ENCODE peak calls at places on chromosomes 12 and 14, in five cellular contexts. N is activated T-cell treated with anti-CD3 and anti-CD28 coated beads, Interleukin-2, amount 50 U/mL, for 48 hours; Q is GM13977; G is H7; Y is nephron progenitor cell. O is an unnamed sample.

GRCh38 chr14:100589760-100590469 is 2.7 kb upstream of the BEGAIN start:
- DNase-seq in Y (no peak), Q (no peak), G (no peak), N (no peak), O (no peak)

GRCh38 chr12:24177889-24178288 is 228.4 kb upstream of the SOX5 start:
- DNase-seq in Y (no peak), Q (no peak), N (no peak), G (no peak), O (no peak)

GRCh38 chr14:64830961-64831360 is 48.7 kb downstream of the SPTB start:
- DNase-seq in G (no peak), Y (no peak), Q (no peak), N (no peak), O (no peak)

GRCh38 chr14:102408729-102409128 is 46.0 kb downstream of the TECPR2 start:
- DNase-seq in Y (no peak), Q (no peak), G (no peak), N (no peak), O (no peak)

GRCh38 chr12:57046947-57047890 is 2.7 kb downstream of the MYO1A start:
- DNase-seq in N (peak), G (no peak), Y (no peak), Q (no peak), O (no peak)

GRCh38 chr12:101908395-101908794 is 31.0 kb downstream of the DRAM1 start:
- DNase-seq in Y (no peak), G (no peak), N (no peak), Q (no peak), O (no peak)

GRCh38 chr14:63454863-63455622 is 88.1 kb downstream of the PPP2R5E start:
- DNase-seq in G (no peak), N (no peak), Q (no peak), Y (no peak), O (no peak)

GRCh38 chr12:64890873-64891468 is 66.5 kb downstream of the TBC1D30 start:
- DNase-seq in Q (peak), Y (peak), G (peak), N (no peak), O (no peak)

GRCh38 chr14:52365071-52365470 is 51.0 kb downstream of the PTGER2 start:
- DNase-seq in Q (no peak), N (no peak), G (no peak), Y (no peak), O (no peak)

GRCh38 chr12:1576410-1577240 is 17.8 kb downstream of the FBXL14 start:
- DNase-seq in Y (peak), Q (no peak), G (no peak), N (no peak), O (no peak)

GRCh38 chr12:88188180-88188579 is 46.1 kb downstream of the TMTC3 start:
- DNase-seq in Q (no peak), Y (no peak), G (no peak), N (no peak), O (no peak)

GRCh38 chr12:28961948-28962384 is 187.1 kb upstream of the FAR2 start:
- DNase-seq in Q (no peak), G (no peak), N (no peak), Y (no peak), O (no peak)

GRCh38 chr14:39175445-39176262 is 600 bp downstream of the PNN start:
- DNase-seq in N (peak), G (peak), Q (no peak), Y (peak), O (peak)

GRCh38 chr12:68959457-68960161 is 26.6 kb upstream of the CPM start:
- DNase-seq in Y (no peak), Q (no peak), N (no peak), G (no peak), O (no peak)

GRCh38 chr12:30996255-30996654 is 69.7 kb downstream of the TSPAN11 start:
- DNase-seq in Y (no peak), Q (no peak), N (no peak), G (no peak), O (no peak)

GRCh38 chr12:88207921-88208640 is 66.0 kb downstream of the TMTC3 start:
- DNase-seq in N (no peak), G (no peak), Y (no peak), Q (no peak), O (no peak)

GRCh38 chr12:86950043-86950838 is 694.0 kb upstream of the MGAT4C start:
- DNase-seq in G (no peak), N (no peak), Q (no peak), Y (peak), O (no peak)

GRCh38 chr12:2796187-2796663 is 1.5 kb downstream of the FKBP4 start:
- DNase-seq in Y (no peak), N (no peak), G (peak), Q (no peak), O (no peak)

GRCh38 chr12:8953773-8954402 is 4.4 kb upstream of the M6PR start:
- DNase-seq in Y (no peak), Q (no peak), G (no peak), N (peak), O (no peak)

GRCh38 chr12:122021822-122022392 is at the start of gene BCL7A:
- DNase-seq in Y (peak), G (peak), Q (peak), N (peak), O (peak)

GRCh38 chr14:51028851-51029754 is 65.8 kb downstream of the TRIM9 start:
- DNase-seq in Q (no peak), N (no peak), Y (no peak), G (no peak), O (no peak)

GRCh38 chr14:69547701-69548348 is 26.8 kb downstream of the CCDC177 start:
- DNase-seq in Y (peak), N (peak), G (peak), Q (peak), O (peak)

GRCh38 chr14:20597108-20597507 is 5.9 kb upstream of the RNASE12 start:
- DNase-seq in Y (no peak), G (no peak), Q (no peak), N (no peak), O (no peak)

GRCh38 chr12:108839890-108840230 is 17.5 kb downstream of the SSH1 start:
- DNase-seq in G (no peak), Q (no peak), Y (no peak), N (no peak), O (no peak)

GRCh38 chr12:79661629-79662028 is 29.1 kb downstream of the PAWR start:
- DNase-seq in Q (no peak), G (no peak), Y (no peak), N (no peak), O (no peak)

GRCh38 chr14:77988966-77989365 is 181.2 kb upstream of the NRXN3 start:
- DNase-seq in Y (no peak), N (no peak), Q (no peak), G (no peak), O (no peak)

GRCh38 chr14:102481791-102482238 is 27.8 kb downstream of the ANKRD9 start:
- DNase-seq in N (no peak), Q (no peak), G (peak), Y (no peak), O (no peak)

GRCh38 chr12:13044002-13044858 is at the start of gene FAM234B:
- DNase-seq in G (peak), Q (peak), N (peak), Y (peak), O (peak)

GRCh38 chr14:75831971-75832370 is 149.8 kb downstream of the TGFB3 start:
- DNase-seq in Y (no peak), G (no peak), N (peak), Q (no peak), O (no peak)

GRCh38 chr12:124709722-124710656 is 142.6 kb upstream of the NCOR2 start:
- DNase-seq in G (no peak), Q (no peak), Y (no peak), N (no peak), O (no peak)

GRCh38 chr12:31817120-31817519 is 88.3 kb upstream of the AMN1 start:
- DNase-seq in G (no peak), Q (no peak), Y (no peak), N (no peak), O (no peak)

GRCh38 chr12:107669946-107670345 is 15.7 kb upstream of the PWP1 start:
- DNase-seq in Y (no peak), N (no peak), Q (no peak), G (no peak), O (no peak)

GRCh38 chr12:130017571-130018449 is 114.0 kb upstream of the TMEM132D start:
- DNase-seq in Y (no peak), N (no peak), Q (no peak), G (peak), O (no peak)